ENCODE peak calls at places on chromosomes 13 and 19, in six cellular contexts. D is neuronal stem cell, A is Peyer's patch, T is thoracic aorta, Y is breast epithelium, N is tibial artery. O is an unnamed sample. For H3K36me3, the result is how much of the 10 kb centered on the place peaks cover.

GRCh38 chr19:55137915-55138314 is 11.1 kb downstream of the TNNT1 start:
- DNase-seq in D (no peak), A (no peak), T (no peak), Y (no peak), N (no peak), O (no peak)

GRCh38 chr13:31029129-31029528 is 96.7 kb downstream of the TEX26 start:
- DNase-seq in D (no peak), A (no peak), T (no peak), Y (no peak), N (no peak), O (no peak)

GRCh38 chr19:56170261-56170660 is 5.5 kb upstream of the GALP start:
- DNase-seq in D (no peak), A (no peak), T (no peak), Y (no peak), N (no peak), O (no peak)

GRCh38 chr19:55340144-55340783 is 588 bp downstream of the KMT5C start:
- DNase-seq in D (no peak), A (no peak), T (no peak), Y (peak), N (no peak), O (peak)

GRCh38 chr13:85638265-85638664 is 161.0 kb downstream of the SLITRK6 start:
- DNase-seq in D (no peak), A (no peak), T (no peak), Y (no peak), N (no peak), O (no peak)

GRCh38 chr19:54506079-54506478 is 3.4 kb downstream of the LAIR2 start:
- DNase-seq in D (no peak), A (no peak), T (no peak), Y (no peak), N (no peak), O (no peak)

GRCh38 chr19:49017041-49017665 is at the start of gene LHB:
- DNase-seq in D (no peak), A (no peak), T (no peak), Y (no peak), N (no peak), O (no peak)

GRCh38 chr19:48090281-48090802 is 20.3 kb downstream of the PLA2G4C start:
- DNase-seq in D (no peak), A (no peak), T (no peak), Y (no peak), N (no peak), O (peak)

GRCh38 chr13:90362718-90363117 is 984.8 kb upstream of the MIR17HG start:
- DNase-seq in D (no peak), A (no peak), T (no peak), Y (no peak), N (no peak), O (no peak)

GRCh38 chr19:17877696-17878095 is 6.0 kb downstream of the SLC5A5 start:
- DNase-seq in D (no peak), A (no peak), T (no peak), Y (no peak), N (no peak), O (no peak)

GRCh38 chr19:48997972-48998371 is 4.3 kb downstream of the RUVBL2 start:
- DNase-seq in D (peak), A (peak), T (no peak), Y (no peak), N (no peak), O (peak)

GRCh38 chr19:8526345-8527062 is 12.5 kb upstream of the ZNF414 start:
- DNase-seq in D (peak), A (peak), T (peak), Y (peak), N (peak), O (peak)

GRCh38 chr19:42412661-42413076 is 14.5 kb downstream of the LIPE start:
- DNase-seq in D (no peak), A (no peak), T (no peak), Y (no peak), N (no peak), O (no peak)

GRCh38 chr19:28960986-28961705 is 251.8 kb downstream of the UQCRFS1 start:
- DNase-seq in D (no peak), A (no peak), T (no peak), Y (no peak), N (no peak), O (no peak)

GRCh38 chr19:40612831-40613668 is 11.9 kb downstream of the LTBP4 start:
- DNase-seq in D (no peak), A (peak), T (no peak), Y (no peak), N (no peak), O (peak)

GRCh38 chr13:34816543-34816942 is 125.5 kb upstream of the NBEA start:
- DNase-seq in D (no peak), A (no peak), T (no peak), Y (no peak), N (no peak), O (no peak)

GRCh38 chr13:113148407-113148806 is 10.0 kb upstream of the PROZ start:
- DNase-seq in D (no peak), A (no peak), T (no peak), Y (no peak), N (no peak), O (no peak)

GRCh38 chr13:83752141-83752540 is 130.1 kb downstream of the SLITRK1 start:
- DNase-seq in D (no peak), A (no peak), T (no peak), Y (no peak), N (no peak), O (no peak)

GRCh38 chr13:104855581-104855980 is 1679.9 kb downstream of the EFNB2 start:
- DNase-seq in D (no peak), A (no peak), T (no peak), Y (no peak), N (no peak), O (no peak)

GRCh38 chr13:21684576-21684975 is 13.7 kb downstream of the FGF9 start:
- DNase-seq in D (no peak), A (no peak), T (no peak), Y (no peak), N (no peak), O (no peak)

GRCh38 chr19:33175886-33176669 is 18.1 kb upstream of the LRP3 start:
- DNase-seq in D (no peak), A (no peak), T (no peak), Y (peak), N (no peak), O (no peak)

GRCh38 chr13:34752561-34752960 is 189.5 kb upstream of the NBEA start:
- DNase-seq in D (no peak), A (no peak), T (no peak), Y (no peak), N (no peak), O (no peak)

GRCh38 chr19:18286973-18287635 is 5.7 kb upstream of the JUND start:
- DNase-seq in D (no peak), A (no peak), T (no peak), Y (no peak), N (no peak), O (no peak)

GRCh38 chr19:50178859-50179537 is 15.9 kb upstream of the IZUMO2 start:
- DNase-seq in D (no peak), A (no peak), T (no peak), Y (no peak), N (no peak), O (no peak)

GRCh38 chr13:40518481-40518882 is 148.0 kb downstream of the FOXO1 start:
- DNase-seq in D (no peak), A (no peak), T (no peak), Y (no peak), N (no peak), O (no peak)

GRCh38 chr13:98345103-98345899 is 168.2 kb upstream of the RNF113B start:
- DNase-seq in D (no peak), A (no peak), T (no peak), Y (no peak), N (no peak), O (peak)

DNA sequence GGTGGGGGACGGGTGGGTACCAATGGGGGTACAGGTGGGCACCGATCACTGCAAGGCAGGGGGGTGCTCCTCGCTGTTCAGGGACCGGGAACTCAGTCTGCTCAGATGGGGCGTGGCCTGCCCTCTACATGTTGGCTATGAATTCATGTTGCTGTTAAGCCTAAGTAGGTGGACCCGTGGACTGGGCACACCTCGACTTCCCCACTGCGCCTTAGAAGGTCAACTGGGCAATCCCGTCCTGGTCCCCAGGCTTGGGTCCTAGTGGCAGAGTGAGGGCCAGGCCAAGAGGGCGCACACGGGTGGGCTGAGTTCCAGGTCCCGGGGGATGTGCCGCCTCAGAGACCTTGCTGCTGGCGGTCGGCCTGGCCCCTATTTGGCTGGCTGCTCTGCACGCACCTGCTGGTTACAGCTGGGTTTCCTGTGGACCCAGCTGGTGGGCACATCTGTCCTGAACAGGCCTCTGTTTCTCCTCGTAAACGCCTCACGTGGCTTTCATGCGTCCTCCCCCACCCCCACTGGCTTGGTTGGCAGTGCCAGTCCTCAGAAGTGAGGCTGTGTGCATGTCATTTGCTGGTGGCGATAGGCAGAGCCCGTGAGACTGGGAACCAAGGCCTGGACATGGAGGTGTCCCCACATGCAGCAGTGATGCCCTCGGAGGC is 13.5 kb upstream of the ZNF554 start:
- DNase-seq in D (no peak), A (no peak), T (no peak), Y (no peak), N (no peak), O (no peak)
- H3K36me3 ChIP-seq in D (half or more), A (under half), T (under half), Y (under half), N (half or more), O (under half)

DNA sequence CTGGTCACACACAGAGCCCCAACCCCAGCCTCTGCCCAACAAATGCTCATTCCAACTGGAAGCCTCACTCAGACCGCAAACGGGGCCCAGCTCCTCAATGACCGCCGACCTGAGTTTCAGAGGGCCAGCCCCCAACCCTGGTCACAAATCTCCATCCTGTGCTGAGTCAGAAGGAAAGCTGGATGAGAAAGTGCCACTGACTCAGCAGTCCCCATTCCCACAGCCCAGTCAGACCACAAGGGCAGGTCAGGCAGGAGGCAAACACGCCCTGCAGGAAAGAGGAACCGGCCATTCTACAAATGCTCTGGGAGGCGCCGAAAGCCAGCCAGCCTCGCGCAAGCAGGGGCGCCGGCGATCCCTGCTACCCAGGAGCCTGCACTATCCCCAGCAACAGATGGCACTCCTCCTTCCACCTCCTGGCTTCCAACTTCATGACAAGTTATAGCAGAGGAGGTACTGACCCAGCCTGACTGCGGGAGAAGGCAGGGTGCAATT is 14.1 kb upstream of the PRKD2 start:
- DNase-seq in D (no peak), A (no peak), T (no peak), Y (no peak), N (no peak), O (no peak)
- H3K4me3 ChIP-seq in D (no peak), A (no peak), T (no peak), Y (no peak), N (no peak), O (no peak)

GRCh38 chr19:38713865-38714264 is 30.4 kb downstream of the CAPN12 start:
- DNase-seq in D (no peak), A (no peak), T (no peak), Y (no peak), N (no peak), O (no peak)
- H3K36me3 ChIP-seq in D (half or more), A (under half), T (half or more), Y (under half), N (half or more), O (under half)

GRCh38 chr13:111210082-111210481 is 95.0 kb downstream of the ARHGEF7 start:
- DNase-seq in D (no peak), A (no peak), T (no peak), Y (no peak), N (no peak), O (no peak)
- H3K4me3 ChIP-seq in D (no peak), A (no peak), T (peak), Y (no peak), N (peak), O (no peak)

GRCh38 chr19:5590151-5590864 is 22.6 kb upstream of the TINCR start:
- DNase-seq in D (no peak), A (no peak), T (no peak), Y (no peak), N (no peak), O (no peak)

GRCh38 chr19:5590865-5591154 is 23.1 kb upstream of the TINCR start:
- DNase-seq in D (no peak), A (no peak), T (no peak), Y (no peak), N (no peak), O (no peak)

GRCh38 chr19:5593245-5593962 is 25.7 kb upstream of the TINCR start:
- DNase-seq in D (no peak), A (no peak), T (no peak), Y (no peak), N (no peak), O (no peak)

GRCh38 chr19:5592531-5592930 is 24.8 kb upstream of the TINCR start:
- DNase-seq in D (no peak), A (no peak), T (no peak), Y (no peak), N (no peak), O (no peak)

DNA sequence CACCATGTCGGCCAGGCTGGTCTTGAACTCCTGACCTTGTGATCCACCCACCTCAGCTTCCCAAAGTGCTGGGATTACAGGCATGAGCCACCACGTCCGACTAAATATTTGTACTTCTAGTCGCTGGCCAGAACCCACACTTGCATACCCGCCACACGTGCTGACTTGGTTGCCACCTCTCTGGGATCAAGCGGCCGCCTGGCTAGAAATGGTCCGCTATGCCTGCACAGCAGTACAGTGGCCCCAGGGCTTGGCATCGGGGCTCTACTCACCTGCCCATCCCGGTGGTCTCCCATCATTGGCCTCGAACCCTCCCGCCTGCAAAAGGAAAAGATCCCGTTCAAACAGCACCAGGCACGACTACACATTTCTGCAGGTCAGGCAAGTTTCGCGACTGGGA is 23.7 kb upstream of the TINCR start:
- DNase-seq in D (no peak), A (no peak), T (no peak), Y (no peak), N (no peak), O (peak)
- H3K36me3 ChIP-seq in D (half or more), A (under half), T (half or more), Y (under half), N (half or more), O (under half)